ENCODE peak calls at places on chromosome 15, in eight cellular contexts. T, B, Z, N, V, X, I and J are unnamed samples.

GRCh38 chr15:33618300-33618699 is 307.5 kb downstream of the RYR3 start:
- DNase-seq in T (no peak), B (no peak), Z (no peak), N (no peak), V (no peak), X (no peak), I (no peak), J (no peak)

GRCh38 chr15:100687532-100688215 is 85.3 kb downstream of the ASB7 start:
- DNase-seq in T (no peak), B (no peak), Z (no peak), N (no peak), V (no peak), X (no peak), I (no peak), J (peak)

GRCh38 chr15:35427091-35427490 is 118.9 kb downstream of the DPH6 start:
- DNase-seq in T (peak), B (no peak), Z (no peak), N (peak), V (no peak), X (peak), I (no peak), J (peak)

GRCh38 chr15:65816441-65816840 is 24.3 kb upstream of the DENND4A start:
- DNase-seq in T (no peak), B (no peak), Z (no peak), N (no peak), V (no peak), X (no peak), I (no peak), J (no peak)

GRCh38 chr15:69624816-69625215 is 172.2 kb downstream of the RPLP1 start:
- DNase-seq in T (no peak), B (no peak), Z (no peak), N (no peak), V (no peak), X (no peak), I (no peak), J (no peak)

GRCh38 chr15:90316139-90316538 is 35.9 kb upstream of the ZNF774 start:
- DNase-seq in T (no peak), B (no peak), Z (no peak), N (peak), V (no peak), X (no peak), I (no peak), J (no peak)

GRCh38 chr15:51765751-51766150 is 14.4 kb downstream of the TMOD2 start:
- DNase-seq in T (peak), B (no peak), Z (no peak), N (no peak), V (no peak), X (no peak), I (no peak), J (no peak)

GRCh38 chr15:35596261-35596660 is 50.3 kb upstream of the DPH6 start:
- DNase-seq in T (no peak), B (no peak), Z (no peak), N (no peak), V (no peak), X (no peak), I (no peak), J (no peak)

GRCh38 chr15:86203462-86203861 is 123.8 kb downstream of the AGBL1 start:
- DNase-seq in T (no peak), B (no peak), Z (no peak), N (no peak), V (no peak), X (no peak), I (no peak), J (no peak)

GRCh38 chr15:34514251-34514760 is 69.1 kb downstream of the GOLGA8B start:
- DNase-seq in T (peak), B (peak), Z (no peak), N (no peak), V (no peak), X (peak), I (no peak), J (no peak)

GRCh38 chr15:59687831-59688230 is 1.3 kb downstream of the BNIP2 start:
- DNase-seq in T (peak), B (no peak), Z (no peak), N (peak), V (no peak), X (no peak), I (no peak), J (no peak)

GRCh38 chr15:39504812-39505211 is 76.1 kb upstream of the THBS1 start:
- DNase-seq in T (no peak), B (no peak), Z (no peak), N (no peak), V (no peak), X (no peak), I (no peak), J (no peak)

GRCh38 chr15:24916305-24917009 is 38.3 kb upstream of the SNRPN start:
- DNase-seq in T (no peak), B (no peak), Z (no peak), N (no peak), V (no peak), X (no peak), I (no peak), J (no peak)

GRCh38 chr15:25790003-25790660 is 73.0 kb downstream of the ATP10A start:
- DNase-seq in T (peak), B (peak), Z (peak), N (no peak), V (no peak), X (no peak), I (no peak), J (no peak)

GRCh38 chr15:40755821-40756220 is 767 bp upstream of the RMDN3 start:
- DNase-seq in T (no peak), B (peak), Z (no peak), N (no peak), V (no peak), X (no peak), I (no peak), J (no peak)

GRCh38 chr15:89898628-89899302 is 5.0 kb upstream of the AP3S2 start:
- DNase-seq in T (no peak), B (peak), Z (no peak), N (peak), V (no peak), X (peak), I (no peak), J (no peak)